ENCODE peak calls at places on chromosomes 3 and 15, in ten cellular contexts. One of them, this sample, is unnamed. For H3K27me3, the result is how much of the 10 kb centered on the place peaks cover.

GRCh38 chr3:141530133-141530768 is 43.4 kb downstream of the RASA2 start:
- DNase-seq in hepatocyte: no peak
- DNase-seq in GM23338: no peak
- DNase-seq in heart left ventricle: no peak
- DNase-seq in ovary: no peak
- DNase-seq in vagina: no peak
- DNase-seq in dorsolateral prefrontal cortex: no peak
- DNase-seq in SK-N-SH: no peak
- DNase-seq in left ventricle myocardium inferior: no peak
- DNase-seq in HCT116: no peak
- DNase-seq in this sample: no peak

GRCh38 chr3:114545196-114545595 is 251.4 kb downstream of the TIGIT start:
- DNase-seq in hepatocyte: no peak
- DNase-seq in GM23338: no peak
- DNase-seq in heart left ventricle: no peak
- DNase-seq in ovary: no peak
- DNase-seq in vagina: no peak
- DNase-seq in dorsolateral prefrontal cortex: no peak
- DNase-seq in SK-N-SH: no peak
- DNase-seq in left ventricle myocardium inferior: no peak
- DNase-seq in HCT116: no peak
- DNase-seq in this sample: no peak

GRCh38 chr3:192825657-192826200 is 91.9 kb downstream of the MB21D2 start:
- DNase-seq in hepatocyte: no peak
- DNase-seq in GM23338: no peak
- DNase-seq in heart left ventricle: no peak
- DNase-seq in ovary: no peak
- DNase-seq in vagina: no peak
- DNase-seq in dorsolateral prefrontal cortex: no peak
- DNase-seq in SK-N-SH: no peak
- DNase-seq in left ventricle myocardium inferior: no peak
- DNase-seq in HCT116: no peak
- DNase-seq in this sample: no peak

GRCh38 chr3:172629470-172629869 is 81.4 kb downstream of the NCEH1 start:
- DNase-seq in hepatocyte: no peak
- DNase-seq in GM23338: no peak
- DNase-seq in heart left ventricle: no peak
- DNase-seq in ovary: no peak
- DNase-seq in vagina: no peak
- DNase-seq in dorsolateral prefrontal cortex: no peak
- DNase-seq in SK-N-SH: no peak
- DNase-seq in left ventricle myocardium inferior: no peak
- DNase-seq in HCT116: no peak
- DNase-seq in this sample: no peak

GRCh38 chr3:149527531-149528343 is 53.2 kb downstream of the TM4SF4 start:
- DNase-seq in hepatocyte: peak
- DNase-seq in GM23338: no peak
- DNase-seq in heart left ventricle: peak
- DNase-seq in ovary: peak
- DNase-seq in vagina: no peak
- DNase-seq in dorsolateral prefrontal cortex: no peak
- DNase-seq in SK-N-SH: no peak
- DNase-seq in left ventricle myocardium inferior: no peak
- DNase-seq in HCT116: no peak
- DNase-seq in this sample: no peak

GRCh38 chr3:111260878-111261277 is 189.3 kb downstream of the NECTIN3 start:
- DNase-seq in hepatocyte: no peak
- DNase-seq in GM23338: no peak
- DNase-seq in heart left ventricle: no peak
- DNase-seq in ovary: no peak
- DNase-seq in vagina: no peak
- DNase-seq in dorsolateral prefrontal cortex: no peak
- DNase-seq in SK-N-SH: no peak
- DNase-seq in left ventricle myocardium inferior: no peak
- DNase-seq in HCT116: no peak
- DNase-seq in this sample: no peak

GRCh38 chr3:53161345-53161819 is 373 bp downstream of the PRKCD start:
- DNase-seq in hepatocyte: no peak
- DNase-seq in GM23338: no peak
- DNase-seq in heart left ventricle: peak
- DNase-seq in ovary: no peak
- DNase-seq in vagina: no peak
- DNase-seq in dorsolateral prefrontal cortex: no peak
- DNase-seq in SK-N-SH: no peak
- DNase-seq in left ventricle myocardium inferior: peak
- DNase-seq in HCT116: no peak
- DNase-seq in this sample: no peak

GRCh38 chr3:176855901-176856486 is 341.3 kb downstream of the TBL1XR1 start:
- DNase-seq in hepatocyte: peak
- DNase-seq in GM23338: no peak
- DNase-seq in heart left ventricle: no peak
- DNase-seq in ovary: no peak
- DNase-seq in vagina: no peak
- DNase-seq in dorsolateral prefrontal cortex: no peak
- DNase-seq in SK-N-SH: no peak
- DNase-seq in left ventricle myocardium inferior: no peak
- DNase-seq in HCT116: no peak
- DNase-seq in this sample: no peak

GRCh38 chr3:183224581-183224980 is 28.5 kb upstream of the B3GNT5 start:
- DNase-seq in hepatocyte: no peak
- DNase-seq in GM23338: no peak
- DNase-seq in heart left ventricle: no peak
- DNase-seq in ovary: no peak
- DNase-seq in vagina: no peak
- DNase-seq in dorsolateral prefrontal cortex: no peak
- DNase-seq in SK-N-SH: no peak
- DNase-seq in left ventricle myocardium inferior: no peak
- DNase-seq in HCT116: no peak
- DNase-seq in this sample: no peak

GRCh38 chr3:63353383-63353782 is 75.3 kb downstream of the SYNPR start:
- DNase-seq in hepatocyte: no peak
- DNase-seq in GM23338: no peak
- DNase-seq in heart left ventricle: no peak
- DNase-seq in ovary: no peak
- DNase-seq in vagina: no peak
- DNase-seq in dorsolateral prefrontal cortex: no peak
- DNase-seq in SK-N-SH: no peak
- DNase-seq in left ventricle myocardium inferior: no peak
- DNase-seq in HCT116: no peak
- DNase-seq in this sample: no peak

GRCh38 chr3:139303216-139303615 is 40.6 kb upstream of the MRPS22 start:
- DNase-seq in hepatocyte: no peak
- DNase-seq in GM23338: no peak
- DNase-seq in heart left ventricle: no peak
- DNase-seq in ovary: no peak
- DNase-seq in vagina: no peak
- DNase-seq in dorsolateral prefrontal cortex: no peak
- DNase-seq in SK-N-SH: no peak
- DNase-seq in left ventricle myocardium inferior: no peak
- DNase-seq in HCT116: no peak
- DNase-seq in this sample: no peak

GRCh38 chr3:10021856-10022775 is 4.1 kb upstream of the FANCD2 start:
- DNase-seq in hepatocyte: no peak
- DNase-seq in GM23338: no peak
- DNase-seq in heart left ventricle: no peak
- DNase-seq in ovary: no peak
- DNase-seq in vagina: no peak
- DNase-seq in dorsolateral prefrontal cortex: no peak
- DNase-seq in SK-N-SH: no peak
- DNase-seq in left ventricle myocardium inferior: no peak
- DNase-seq in HCT116: no peak
- DNase-seq in this sample: no peak

GRCh38 chr3:196662033-196662432 is 22.5 kb downstream of the NRROS start:
- DNase-seq in hepatocyte: no peak
- DNase-seq in GM23338: no peak
- DNase-seq in heart left ventricle: no peak
- DNase-seq in ovary: no peak
- DNase-seq in vagina: no peak
- DNase-seq in dorsolateral prefrontal cortex: no peak
- DNase-seq in SK-N-SH: no peak
- DNase-seq in left ventricle myocardium inferior: no peak
- DNase-seq in HCT116: no peak
- DNase-seq in this sample: no peak

GRCh38 chr3:159626598-159626997 is 362.0 kb upstream of the IL12A start:
- DNase-seq in hepatocyte: no peak
- DNase-seq in GM23338: no peak
- DNase-seq in heart left ventricle: no peak
- DNase-seq in ovary: no peak
- DNase-seq in vagina: no peak
- DNase-seq in dorsolateral prefrontal cortex: no peak
- DNase-seq in SK-N-SH: no peak
- DNase-seq in left ventricle myocardium inferior: no peak
- DNase-seq in HCT116: no peak
- DNase-seq in this sample: no peak

GRCh38 chr3:157865449-157865862 is 240.8 kb downstream of the SHOX2 start:
- DNase-seq in hepatocyte: peak
- DNase-seq in GM23338: peak
- DNase-seq in heart left ventricle: no peak
- DNase-seq in ovary: no peak
- DNase-seq in vagina: no peak
- DNase-seq in dorsolateral prefrontal cortex: no peak
- DNase-seq in SK-N-SH: no peak
- DNase-seq in left ventricle myocardium inferior: no peak
- DNase-seq in HCT116: peak
- DNase-seq in this sample: no peak

GRCh38 chr3:122966045-122966444 is 61.5 kb downstream of the SEMA5B start:
- DNase-seq in hepatocyte: no peak
- DNase-seq in GM23338: no peak
- DNase-seq in heart left ventricle: no peak
- DNase-seq in ovary: no peak
- DNase-seq in vagina: no peak
- DNase-seq in dorsolateral prefrontal cortex: no peak
- DNase-seq in SK-N-SH: no peak
- DNase-seq in left ventricle myocardium inferior: no peak
- DNase-seq in HCT116: no peak
- DNase-seq in this sample: no peak
- H3K27me3 ChIP-seq in hepatocyte: under half
- H3K27me3 ChIP-seq in GM23338: under half
- H3K27me3 ChIP-seq in heart left ventricle: under half
- H3K27me3 ChIP-seq in ovary: under half
- H3K27me3 ChIP-seq in vagina: under half
- H3K27me3 ChIP-seq in dorsolateral prefrontal cortex: under half
- H3K27me3 ChIP-seq in SK-N-SH: under half
- H3K27me3 ChIP-seq in left ventricle myocardium inferior: under half
- H3K27me3 ChIP-seq in HCT116: under half
- H3K27me3 ChIP-seq in this sample: under half

DNA sequence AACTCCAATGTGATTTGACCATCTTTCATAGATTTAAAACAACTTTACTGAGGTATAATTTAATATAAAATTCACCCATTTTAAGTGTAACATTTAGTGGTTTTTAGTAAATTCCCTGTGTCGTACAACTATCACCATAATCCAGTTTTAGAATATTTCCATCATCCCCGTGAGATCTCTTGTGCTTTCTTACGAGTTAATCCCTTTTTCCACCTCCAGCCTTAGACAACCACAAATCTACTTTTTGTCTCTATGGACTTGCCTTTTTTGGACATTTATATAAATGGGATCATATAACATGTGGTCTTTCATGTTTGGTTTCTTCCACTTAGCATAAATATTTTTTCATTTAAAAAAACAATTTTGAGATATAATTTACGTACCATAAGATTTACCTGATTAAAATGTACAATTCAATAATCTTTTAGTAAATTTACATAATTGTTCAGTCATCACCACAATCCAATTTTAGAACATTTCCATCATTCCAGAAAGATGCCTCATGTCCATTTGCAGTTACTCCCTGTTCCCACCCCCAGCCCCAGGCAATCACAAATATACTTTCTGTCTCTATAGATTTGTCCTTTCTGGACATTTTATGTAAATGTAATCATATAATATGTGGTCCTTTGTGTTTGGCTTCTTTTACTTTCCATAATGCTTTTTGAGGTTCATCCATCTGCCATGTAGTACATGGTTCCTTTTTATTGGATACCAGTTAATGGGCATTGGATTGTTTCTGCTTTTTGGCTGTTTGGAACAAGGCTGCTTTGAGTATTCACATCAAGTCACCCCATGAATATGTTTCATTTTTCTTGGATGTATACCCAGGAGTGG is 3.0 kb downstream of the OXSR1 start:
- DNase-seq in hepatocyte: no peak
- DNase-seq in GM23338: no peak
- DNase-seq in heart left ventricle: no peak
- DNase-seq in ovary: no peak
- DNase-seq in vagina: no peak
- DNase-seq in dorsolateral prefrontal cortex: no peak
- DNase-seq in SK-N-SH: no peak
- DNase-seq in left ventricle myocardium inferior: no peak
- DNase-seq in HCT116: no peak
- DNase-seq in this sample: no peak
- H3K4me3 ChIP-seq in hepatocyte: no peak
- H3K4me3 ChIP-seq in GM23338: no peak
- H3K4me3 ChIP-seq in heart left ventricle: no peak
- H3K4me3 ChIP-seq in ovary: no peak
- H3K4me3 ChIP-seq in vagina: no peak
- H3K4me3 ChIP-seq in dorsolateral prefrontal cortex: no peak
- H3K4me3 ChIP-seq in SK-N-SH: no peak
- H3K4me3 ChIP-seq in left ventricle myocardium inferior: no peak
- H3K4me3 ChIP-seq in HCT116: no peak
- H3K4me3 ChIP-seq in this sample: no peak

GRCh38 chr3:98612587-98612986 is 19.2 kb upstream of the CPOX start:
- DNase-seq in hepatocyte: peak
- DNase-seq in GM23338: peak
- DNase-seq in heart left ventricle: no peak
- DNase-seq in ovary: no peak
- DNase-seq in vagina: no peak
- DNase-seq in dorsolateral prefrontal cortex: no peak
- DNase-seq in SK-N-SH: no peak
- DNase-seq in left ventricle myocardium inferior: no peak
- DNase-seq in HCT116: no peak
- DNase-seq in this sample: no peak
- TF ChIP-seq CTCF in hepatocyte: no peak
- TF ChIP-seq CTCF in GM23338: peak
- TF ChIP-seq CTCF in heart left ventricle: no peak
- TF ChIP-seq CTCF in ovary: no peak
- TF ChIP-seq CTCF in vagina: no peak
- TF ChIP-seq CTCF in dorsolateral prefrontal cortex: no peak
- TF ChIP-seq CTCF in SK-N-SH: no peak
- TF ChIP-seq CTCF in left ventricle myocardium inferior: peak
- TF ChIP-seq CTCF in HCT116: peak
- TF ChIP-seq CTCF in this sample: no peak

DNA sequence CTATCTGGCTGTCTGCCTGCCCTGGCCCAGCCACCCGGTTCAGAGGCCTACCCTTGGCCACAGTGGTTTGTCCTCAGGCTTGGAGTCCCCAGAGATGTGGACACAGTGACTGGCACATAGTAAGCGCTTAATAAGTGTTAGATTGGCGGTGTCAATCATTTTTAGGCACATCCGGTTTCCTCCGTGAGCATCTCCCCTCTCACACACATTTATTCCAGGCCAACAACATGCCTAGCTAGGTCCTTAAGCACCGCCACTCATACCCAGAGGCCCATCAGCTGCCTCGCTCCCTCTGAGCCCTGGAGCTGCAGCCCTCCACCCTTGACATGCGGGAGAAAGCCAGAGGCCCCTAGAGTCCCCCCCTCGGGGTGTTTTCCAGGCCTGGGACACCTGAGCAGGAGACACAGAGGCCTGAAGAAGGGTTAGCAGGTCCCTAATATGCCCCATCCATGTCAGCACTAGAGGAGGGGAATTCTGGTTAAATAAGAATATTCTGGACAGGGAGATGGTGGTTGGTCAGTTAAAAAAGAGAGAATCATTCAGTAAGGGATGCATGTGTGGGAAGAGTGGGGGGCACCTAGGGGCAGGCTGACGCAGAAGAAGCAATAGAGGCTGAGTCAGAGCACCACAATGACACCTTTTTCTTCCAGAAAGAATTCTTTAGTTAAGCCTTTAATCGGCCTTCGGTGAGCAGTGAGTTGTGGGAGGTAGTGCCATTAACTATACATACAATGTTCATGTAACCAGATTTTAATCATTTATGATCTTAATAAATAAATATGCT is 22.3 kb downstream of the NR2F2 start:
- DNase-seq in hepatocyte: no peak
- DNase-seq in GM23338: peak
- DNase-seq in heart left ventricle: no peak
- DNase-seq in ovary: peak
- DNase-seq in vagina: peak
- DNase-seq in dorsolateral prefrontal cortex: no peak
- DNase-seq in SK-N-SH: no peak
- DNase-seq in left ventricle myocardium inferior: no peak
- DNase-seq in HCT116: no peak
- DNase-seq in this sample: no peak
- H3K27me3 ChIP-seq in hepatocyte: half or more
- H3K27me3 ChIP-seq in GM23338: half or more
- H3K27me3 ChIP-seq in heart left ventricle: under half
- H3K27me3 ChIP-seq in ovary: under half
- H3K27me3 ChIP-seq in vagina: under half
- H3K27me3 ChIP-seq in dorsolateral prefrontal cortex: half or more
- H3K27me3 ChIP-seq in SK-N-SH: half or more
- H3K27me3 ChIP-seq in left ventricle myocardium inferior: half or more
- H3K27me3 ChIP-seq in HCT116: under half
- H3K27me3 ChIP-seq in this sample: under half